ENCODE peak calls at places on chromosome 16, in nine cellular contexts. J, A, M, S, K, N, V, Q and L are unnamed samples.

GRCh38 chr16:57091990-57092785 is at the start of gene CPNE2:
- DNase-seq in J (peak), A (no peak), M (peak), S (peak), K (peak), N (peak), V (peak), Q (peak), L (no peak)

GRCh38 chr16:61780161-61780560 is 256.1 kb downstream of the CDH8 start:
- DNase-seq in J (no peak), A (no peak), M (no peak), S (no peak), K (no peak), N (no peak), V (no peak), Q (no peak), L (no peak)

GRCh38 chr16:65106792-65107191 is 15.1 kb downstream of the CDH11 start:
- DNase-seq in J (no peak), A (no peak), M (no peak), S (no peak), K (no peak), N (no peak), V (no peak), Q (no peak), L (no peak)

GRCh38 chr16:996672-997071 is 15.1 kb downstream of the SOX8 start:
- DNase-seq in J (no peak), A (no peak), M (no peak), S (no peak), K (no peak), N (no peak), V (no peak), Q (no peak), L (no peak)

GRCh38 chr16:73016488-73016830 is 31.5 kb downstream of the ZFHX3 start:
- DNase-seq in J (no peak), A (no peak), M (no peak), S (no peak), K (no peak), N (peak), V (no peak), Q (peak), L (no peak)

GRCh38 chr16:15521758-15522509 is 87.5 kb downstream of the BMERB1 start:
- DNase-seq in J (no peak), A (no peak), M (no peak), S (no peak), K (no peak), N (no peak), V (no peak), Q (no peak), L (no peak)

GRCh38 chr16:55021595-55022475 is 91.2 kb downstream of the IRX5 start:
- DNase-seq in J (no peak), A (no peak), M (no peak), S (no peak), K (peak), N (no peak), V (no peak), Q (peak), L (no peak)

GRCh38 chr16:83015871-83016270 is 389.1 kb downstream of the CDH13 start:
- DNase-seq in J (no peak), A (no peak), M (no peak), S (no peak), K (no peak), N (no peak), V (no peak), Q (peak), L (no peak)

GRCh38 chr16:89616576-89617437 is 3.4 kb downstream of the DPEP1 start:
- DNase-seq in J (no peak), A (no peak), M (no peak), S (no peak), K (no peak), N (no peak), V (no peak), Q (no peak), L (no peak)

GRCh38 chr16:89193576-89194293 is 6.6 kb downstream of the SLC22A31 start:
- DNase-seq in J (no peak), A (no peak), M (no peak), S (no peak), K (no peak), N (peak), V (no peak), Q (no peak), L (no peak)

GRCh38 chr16:2468142-2468724 is 2.9 kb upstream of the NTN3 start:
- DNase-seq in J (no peak), A (no peak), M (no peak), S (no peak), K (peak), N (no peak), V (no peak), Q (peak), L (no peak)

GRCh38 chr16:50627419-50627818 is 53.7 kb downstream of the SNX20 start:
- DNase-seq in J (no peak), A (no peak), M (no peak), S (no peak), K (peak), N (no peak), V (peak), Q (peak), L (no peak)

GRCh38 chr16:75382611-75383010 is 50.7 kb downstream of the CFDP1 start:
- DNase-seq in J (no peak), A (no peak), M (no peak), S (no peak), K (no peak), N (no peak), V (no peak), Q (no peak), L (no peak)

GRCh38 chr16:67873435-67874146 is 739 bp downstream of the EDC4 start:
- DNase-seq in J (no peak), A (no peak), M (no peak), S (no peak), K (peak), N (no peak), V (no peak), Q (no peak), L (no peak)

GRCh38 chr16:3020604-3021448 is 658 bp downstream of the TNFRSF12A start:
- DNase-seq in J (peak), A (peak), M (peak), S (no peak), K (peak), N (peak), V (peak), Q (peak), L (peak)

GRCh38 chr16:86773339-86773715 is 195.0 kb downstream of the FOXL1 start:
- DNase-seq in J (no peak), A (no peak), M (no peak), S (no peak), K (no peak), N (no peak), V (no peak), Q (no peak), L (no peak)

GRCh38 chr16:74950511-74950910 is 34.4 kb downstream of the WDR59 start:
- DNase-seq in J (no peak), A (no peak), M (no peak), S (no peak), K (no peak), N (no peak), V (no peak), Q (no peak), L (no peak)

GRCh38 chr16:75420987-75421819 is 12.1 kb downstream of the CFDP1 start:
- DNase-seq in J (no peak), A (no peak), M (peak), S (no peak), K (peak), N (peak), V (peak), Q (no peak), L (no peak)

GRCh38 chr16:49473131-49473530 is 99.5 kb downstream of the C16orf78 start:
- DNase-seq in J (peak), A (no peak), M (no peak), S (no peak), K (no peak), N (no peak), V (no peak), Q (no peak), L (no peak)

GRCh38 chr16:21283521-21284289 is 5.6 kb upstream of the CRYM start:
- DNase-seq in J (peak), A (no peak), M (peak), S (peak), K (peak), N (peak), V (no peak), Q (no peak), L (peak)

GRCh38 chr16:96935-97381 is 18.9 kb downstream of the MPG start:
- DNase-seq in J (peak), A (peak), M (peak), S (peak), K (peak), N (peak), V (peak), Q (peak), L (peak)

GRCh38 chr16:64417711-64418227 is 704.1 kb downstream of the CDH11 start:
- DNase-seq in J (no peak), A (no peak), M (no peak), S (no peak), K (peak), N (no peak), V (no peak), Q (peak), L (no peak)

GRCh38 chr16:14354561-14355351 is 275.3 kb downstream of the PARN start:
- DNase-seq in J (no peak), A (no peak), M (no peak), S (no peak), K (no peak), N (no peak), V (peak), Q (no peak), L (peak)

GRCh38 chr16:88302666-88303065 is 80.1 kb upstream of the ZNF469 start:
- DNase-seq in J (no peak), A (no peak), M (no peak), S (no peak), K (no peak), N (no peak), V (no peak), Q (no peak), L (no peak)

GRCh38 chr16:31215287-31216115 is 1.4 kb downstream of the PYDC1 start:
- DNase-seq in J (no peak), A (no peak), M (peak), S (peak), K (peak), N (peak), V (no peak), Q (peak), L (no peak)

GRCh38 chr16:59224426-59224825 is 490.3 kb upstream of the GOT2 start:
- DNase-seq in J (no peak), A (no peak), M (no peak), S (no peak), K (no peak), N (no peak), V (no peak), Q (no peak), L (no peak)

GRCh38 chr16:50340578-50340977 is 28.2 kb downstream of the BRD7 start:
- DNase-seq in J (no peak), A (no peak), M (no peak), S (no peak), K (no peak), N (no peak), V (no peak), Q (no peak), L (no peak)

GRCh38 chr16:9428355-9429005 is 337.0 kb downstream of the HAPSTR1 start:
- DNase-seq in J (peak), A (no peak), M (no peak), S (no peak), K (no peak), N (no peak), V (no peak), Q (no peak), L (no peak)

GRCh38 chr16:35296962-35297653 is 1837.7 kb downstream of the TP53TG3F start:
- DNase-seq in J (no peak), A (no peak), M (no peak), S (no peak), K (no peak), N (no peak), V (no peak), Q (no peak), L (no peak)

GRCh38 chr16:57051696-57052228 is 40.6 kb upstream of the CPNE2 start:
- DNase-seq in J (no peak), A (no peak), M (no peak), S (no peak), K (no peak), N (no peak), V (peak), Q (no peak), L (no peak)

GRCh38 chr16:87970206-87970605 is 19.0 kb downstream of the BANP start:
- DNase-seq in J (no peak), A (no peak), M (no peak), S (no peak), K (no peak), N (no peak), V (no peak), Q (peak), L (no peak)

GRCh38 chr16:88435437-88436355 is 17.4 kb upstream of the ZFPM1 start:
- DNase-seq in J (no peak), A (no peak), M (no peak), S (no peak), K (no peak), N (no peak), V (no peak), Q (no peak), L (no peak)

GRCh38 chr16:88383401-88384221 is 852 bp downstream of the ZNF469 start:
- DNase-seq in J (no peak), A (no peak), M (no peak), S (no peak), K (peak), N (peak), V (no peak), Q (peak), L (no peak)

GRCh38 chr16:17364319-17365210 is 106.2 kb downstream of the XYLT1 start:
- DNase-seq in J (no peak), A (peak), M (no peak), S (no peak), K (peak), N (peak), V (peak), Q (peak), L (no peak)

GRCh38 chr16:49586466-49586865 is 212.9 kb downstream of the C16orf78 start:
- DNase-seq in J (no peak), A (no peak), M (no peak), S (no peak), K (no peak), N (no peak), V (no peak), Q (no peak), L (no peak)

GRCh38 chr16:65758620-65759019 is 607.9 kb upstream of the CDH5 start:
- DNase-seq in J (no peak), A (no peak), M (no peak), S (no peak), K (no peak), N (no peak), V (no peak), Q (no peak), L (no peak)

GRCh38 chr16:49469323-49469670 is 95.7 kb downstream of the C16orf78 start:
- DNase-seq in J (no peak), A (no peak), M (no peak), S (no peak), K (no peak), N (no peak), V (no peak), Q (no peak), L (no peak)

GRCh38 chr16:49782405-49782804 is 73.5 kb downstream of the ZNF423 start:
- DNase-seq in J (no peak), A (no peak), M (no peak), S (peak), K (no peak), N (no peak), V (no peak), Q (no peak), L (no peak)

GRCh38 chr16:89560413-89561194 is at the start of gene RPL13:
- DNase-seq in J (peak), A (peak), M (peak), S (peak), K (peak), N (peak), V (peak), Q (peak), L (peak)